ENCODE peak calls at places on chromosomes 1 and 21, in six cellular contexts. I, V, C, Z, J and N are unnamed samples.

GRCh38 chr1:3314561-3315271 is 139.7 kb upstream of the ARHGEF16 start:
- DNase-seq in I (no peak), V (no peak), C (no peak), Z (no peak), J (peak), N (no peak)

GRCh38 chr1:157359309-157360020 is 192.8 kb downstream of the FCRL5 start:
- DNase-seq in I (no peak), V (no peak), C (peak), Z (no peak), J (no peak), N (no peak)

GRCh38 chr1:153608742-153609584 is 4.0 kb downstream of the S100A16 start:
- DNase-seq in I (peak), V (peak), C (peak), Z (no peak), J (peak), N (no peak)

GRCh38 chr1:159867322-159868064 is 5.0 kb upstream of the VSIG8 start:
- DNase-seq in I (no peak), V (peak), C (peak), Z (no peak), J (no peak), N (no peak)

GRCh38 chr1:201552941-201553341 is 14.0 kb downstream of the NAV1 start:
- DNase-seq in I (no peak), V (no peak), C (no peak), Z (no peak), J (peak), N (no peak)

GRCh38 chr1:232477728-232478127 is 152.2 kb downstream of the SIPA1L2 start:
- DNase-seq in I (peak), V (no peak), C (no peak), Z (no peak), J (peak), N (no peak)

GRCh38 chr1:27603320-27603961 is 503 bp downstream of the AHDC1 start:
- DNase-seq in I (no peak), V (no peak), C (peak), Z (no peak), J (no peak), N (peak)

GRCh38 chr1:24694380-24694843 is 50.8 kb upstream of the CLIC4 start:
- DNase-seq in I (peak), V (no peak), C (no peak), Z (peak), J (peak), N (no peak)

GRCh38 chr1:214295934-214296333 is 15.0 kb downstream of the SMYD2 start:
- DNase-seq in I (no peak), V (no peak), C (no peak), Z (no peak), J (no peak), N (no peak)

GRCh38 chr1:24705260-24706073 is 39.8 kb upstream of the CLIC4 start:
- DNase-seq in I (peak), V (peak), C (peak), Z (peak), J (peak), N (peak)

GRCh38 chr1:232057896-232058274 is 431.3 kb downstream of the DISC1 start:
- DNase-seq in I (no peak), V (no peak), C (no peak), Z (no peak), J (no peak), N (no peak)

GRCh38 chr1:154940880-154941228 is 4.3 kb upstream of the PMVK start:
- DNase-seq in I (no peak), V (no peak), C (no peak), Z (no peak), J (no peak), N (no peak)

GRCh38 chr1:59139396-59139795 is 157.5 kb upstream of the FGGY start:
- DNase-seq in I (peak), V (no peak), C (no peak), Z (no peak), J (no peak), N (no peak)

GRCh38 chr1:14598498-14599172 is at the start of gene KAZN:
- DNase-seq in I (no peak), V (peak), C (no peak), Z (no peak), J (no peak), N (peak)

GRCh38 chr1:15856888-15857287 is 9.4 kb downstream of the SPEN start:
- DNase-seq in I (no peak), V (no peak), C (no peak), Z (no peak), J (no peak), N (no peak)
- TF ChIP-seq CTCF in I (no peak), V (no peak), C (no peak), Z (no peak), J (no peak), N (no peak)

GRCh38 chr1:163166886-163167555 is 35.7 kb downstream of the RGS5 start:
- DNase-seq in I (no peak), V (no peak), C (no peak), Z (no peak), J (peak), N (no peak)
- TF ChIP-seq POLR2A in I (no peak), V (no peak), C (no peak), Z (no peak), J (no peak), N (no peak)

GRCh38 chr1:228785366-228786085 is 50.2 kb downstream of the RHOU start:
- DNase-seq in I (no peak), V (no peak), C (no peak), Z (no peak), J (no peak), N (no peak)
- TF ChIP-seq CTCF in I (no peak), V (no peak), C (no peak), Z (no peak), J (no peak), N (no peak)

DNA sequence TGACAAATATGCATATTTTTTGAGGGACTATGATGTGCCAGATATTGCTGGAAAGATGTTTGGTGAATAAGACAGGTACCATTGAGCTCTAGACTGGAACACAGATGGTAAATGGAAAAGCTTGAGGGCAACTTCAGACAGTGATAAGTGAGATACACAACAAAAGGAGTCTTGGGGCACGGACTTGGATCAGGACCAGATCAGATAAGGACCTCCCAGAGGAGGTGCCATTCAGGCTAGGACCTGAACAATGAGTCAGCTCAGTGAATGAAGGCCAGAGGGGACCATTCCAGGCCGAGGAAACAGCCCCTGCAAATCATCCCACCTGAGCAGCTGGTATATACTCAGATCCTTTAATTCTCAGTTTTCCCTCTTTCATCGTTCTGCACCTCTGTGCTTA is 1.8 kb upstream of the KCNJ15 start:
- DNase-seq in I (no peak), V (no peak), C (no peak), Z (no peak), J (no peak), N (no peak)
- TF ChIP-seq POLR2A in I (no peak), V (no peak), C (no peak), Z (no peak), J (no peak), N (no peak)

DNA sequence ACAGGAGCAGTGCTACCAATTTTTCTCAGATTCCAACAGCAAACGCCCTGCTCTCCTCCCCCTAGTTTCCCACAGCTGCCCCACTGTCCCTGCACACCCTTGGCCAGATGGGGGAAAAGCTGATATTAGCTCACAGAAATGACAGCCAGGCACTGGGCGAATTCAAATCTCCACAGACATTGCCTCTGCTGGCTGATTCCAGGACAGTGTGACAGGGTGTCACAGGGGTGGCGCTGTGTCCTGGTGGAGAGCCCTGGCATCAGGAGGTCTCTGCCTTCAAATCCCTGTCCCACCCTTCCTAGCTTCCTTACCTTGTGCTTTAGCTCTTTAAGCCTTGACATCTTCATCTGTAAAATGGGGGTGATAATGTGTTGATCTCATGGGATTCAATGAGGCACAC is 10.4 kb downstream of the OLIG1 start:
- DNase-seq in I (no peak), V (no peak), C (no peak), Z (no peak), J (no peak), N (no peak)
- TF ChIP-seq CTCF in I (no peak), V (no peak), C (no peak), Z (no peak), J (no peak), N (no peak)

GRCh38 chr1:150060260-150060659 is 7.3 kb upstream of the VPS45 start:
- DNase-seq in I (no peak), V (no peak), C (no peak), Z (no peak), J (no peak), N (no peak)
- TF ChIP-seq POLR2A in I (no peak), V (no peak), C (no peak), Z (no peak), J (no peak), N (no peak)